ENCODE peak calls at places on chromosomes 1 and 21, in seven cellular contexts. B is mucosa of gallbladder; N is posterior cingulate gyrus; D is CD4-positive, alpha-beta T cell; W is head of caudate nucleus; T is cardiac muscle cell; O is HuH-7. Q is an unnamed sample.

GRCh38 chr1:234735476-234735875 is 125.5 kb upstream of the IRF2BP2 start:
- DNase-seq in W (no peak), D (no peak), N (peak), B (no peak), O (no peak), T (no peak), Q (no peak)

GRCh38 chr1:54542962-54543539 is 5.0 kb upstream of the ACOT11 start:
- DNase-seq in N (no peak), D (no peak), O (peak), W (no peak), B (no peak), T (peak), Q (no peak)

GRCh38 chr21:28971171-28971570 is 21.5 kb downstream of the LTN1 start:
- DNase-seq in T (no peak), O (no peak), W (no peak), N (no peak), D (no peak), B (no peak), Q (peak)

GRCh38 chr1:157364612-157365011 is 187.7 kb downstream of the FCRL5 start:
- DNase-seq in B (no peak), N (no peak), W (no peak), D (no peak), T (no peak), O (no peak), Q (no peak)

GRCh38 chr1:28915036-28915895 is 897 bp downstream of the EPB41 start:
- DNase-seq in N (peak), B (no peak), W (peak), D (peak), O (peak), T (peak), Q (peak)

GRCh38 chr1:246165826-246166709 is 341.0 kb downstream of the SMYD3 start:
- DNase-seq in D (no peak), T (no peak), O (peak), W (no peak), N (no peak), B (no peak), Q (no peak)

GRCh38 chr1:91757760-91758545 is 128.0 kb downstream of the TGFBR3 start:
- DNase-seq in T (no peak), B (peak), O (no peak), W (no peak), N (no peak), D (no peak), Q (no peak)

GRCh38 chr21:42781150-42781980 is 98.0 kb downstream of the WDR4 start:
- DNase-seq in D (no peak), N (no peak), T (peak), O (peak), B (peak), W (peak), Q (no peak)

GRCh38 chr1:201543871-201544521 is 5.1 kb downstream of the NAV1 start:
- DNase-seq in N (no peak), B (no peak), D (no peak), T (no peak), O (no peak), W (no peak), Q (no peak)

GRCh38 chr1:229409616-229410369 is 24.1 kb downstream of the ACTA1 start:
- DNase-seq in D (no peak), N (no peak), O (no peak), W (no peak), T (no peak), B (no peak), Q (no peak)

GRCh38 chr1:243320224-243320623 is 64.4 kb downstream of the SDCCAG8 start:
- DNase-seq in D (no peak), O (no peak), N (no peak), W (no peak), B (no peak), T (peak), Q (no peak)

GRCh38 chr1:22665752-22666151 is 12.7 kb downstream of the C1QB start:
- DNase-seq in W (no peak), N (peak), D (no peak), O (peak), T (peak), B (no peak), Q (no peak)

GRCh38 chr1:183609313-183609712 is 19.1 kb upstream of the NCF2 start:
- DNase-seq in T (peak), W (peak), B (peak), N (peak), O (no peak), D (no peak), Q (peak)

GRCh38 chr1:6098303-6099215 is 52.9 kb downstream of the KCNAB2 start:
- DNase-seq in O (no peak), B (peak), W (no peak), T (peak), D (no peak), N (peak), Q (no peak)

GRCh38 chr1:54814148-54814498 is 13.0 kb upstream of the TTC22 start:
- DNase-seq in W (no peak), O (no peak), B (no peak), T (no peak), N (no peak), D (no peak), Q (no peak)

GRCh38 chr1:206911064-206911663 is 10.6 kb downstream of the FCMR start:
- DNase-seq in W (no peak), T (peak), N (no peak), B (peak), D (no peak), O (peak), Q (peak)

GRCh38 chr1:22788298-22788697 is 77.7 kb downstream of the EPHB2 start:
- DNase-seq in W (no peak), T (no peak), D (no peak), B (no peak), N (no peak), O (no peak), Q (no peak)

Q was measured in globus pallidus.